ENCODE peak calls at places on chromosomes 16 and 17, in nine cellular contexts. M, D, G, R, H, Q, J, F and E are unnamed samples.

GRCh38 chr16:85006639-85007038 is 4.7 kb downstream of the ZDHHC7 start:
- DNase-seq in M (no peak), D (no peak), G (no peak), R (no peak), H (no peak), Q (no peak), J (no peak), F (no peak), E (no peak)

GRCh38 chr17:81391964-81392908 is 3.0 kb upstream of the BAHCC1 start:
- DNase-seq in M (no peak), D (peak; percentile 81), G (no peak), R (peak; percentile 81), H (no peak), Q (no peak), J (no peak), F (no peak), E (no peak)

GRCh38 chr17:48615212-48615962 is at the start of gene HOXB8:
- DNase-seq in M (no peak), D (no peak), G (no peak), R (no peak), H (no peak), Q (no peak), J (no peak), F (no peak), E (no peak)

GRCh38 chr17:43418441-43419374 is 19.9 kb downstream of the ARL4D start:
- DNase-seq in M (peak; percentile 75), D (peak; percentile 79), G (no peak), R (peak; percentile 66), H (no peak), Q (peak; percentile 79), J (peak; percentile 85), F (peak; percentile 98), E (peak; percentile 88)

GRCh38 chr16:74608381-74608780 is 1.5 kb upstream of the GLG1 start:
- DNase-seq in M (no peak), D (no peak), G (no peak), R (no peak), H (no peak), Q (peak; percentile 33), J (no peak), F (no peak), E (no peak)

GRCh38 chr17:731943-732787 is at the start of gene TLCD3A:
- DNase-seq in M (peak; percentile 67), D (peak; percentile 60), G (peak; percentile 58), R (peak; percentile 77), H (peak; percentile 63), Q (peak; percentile 77), J (peak; percentile 68), F (peak; percentile 79), E (peak; percentile 89)

GRCh38 chr16:11263737-11264136 is 5.4 kb downstream of the TNP2 start:
- DNase-seq in M (no peak), D (no peak), G (peak; percentile 66), R (no peak), H (no peak), Q (no peak), J (no peak), F (no peak), E (no peak)

GRCh38 chr16:28292731-28293588 is 635 bp downstream of the SBK1 start:
- DNase-seq in M (no peak), D (no peak), G (no peak), R (no peak), H (no peak), Q (no peak), J (no peak), F (no peak), E (peak; percentile 95)

GRCh38 chr16:70529051-70529777 is 5.6 kb downstream of the SF3B3 start:
- DNase-seq in M (no peak), D (peak; percentile 73), G (peak; percentile 37), R (no peak), H (no peak), Q (no peak), J (no peak), F (peak; percentile 70), E (no peak)

GRCh38 chr17:15261818-15262290 is 3.3 kb downstream of the PMP22 start:
- DNase-seq in M (peak; percentile 12), D (no peak), G (no peak), R (no peak), H (peak; percentile 30), Q (no peak), J (no peak), F (no peak), E (peak; percentile 80)

GRCh38 chr17:28898261-28898955 is 875 bp upstream of the FLOT2 start:
- DNase-seq in M (no peak), D (no peak), G (no peak), R (no peak), H (no peak), Q (peak; percentile 54), J (no peak), F (no peak), E (peak; percentile 55)

GRCh38 chr17:10668771-10669170 is 11.7 kb upstream of the MYH3 start:
- DNase-seq in M (no peak), D (peak; percentile 10), G (no peak), R (no peak), H (no peak), Q (no peak), J (no peak), F (peak; percentile 19), E (no peak)

GRCh38 chr16:86064431-86065250 is 165.7 kb downstream of the IRF8 start:
- DNase-seq in M (no peak), D (no peak), G (no peak), R (no peak), H (no peak), Q (no peak), J (no peak), F (no peak), E (no peak)

GRCh38 chr16:81586976-81587625 is 142.5 kb downstream of the CMIP start:
- DNase-seq in M (no peak), D (no peak), G (no peak), R (no peak), H (no peak), Q (no peak), J (no peak), F (no peak), E (no peak)

GRCh38 chr17:348692-349425 is 3.7 kb downstream of the RPH3AL start:
- DNase-seq in M (no peak), D (no peak), G (no peak), R (no peak), H (no peak), Q (peak; percentile 72), J (peak; percentile 87), F (peak; percentile 32), E (no peak)

GRCh38 chr16:77273-77806 is 685 bp upstream of the MPG start:
- DNase-seq in M (peak; percentile 60), D (peak; percentile 81), G (peak; percentile 76), R (peak; percentile 64), H (peak; percentile 62), Q (no peak), J (no peak), F (peak; percentile 62), E (peak; percentile 85)

GRCh38 chr16:10569629-10570028 is 10.8 kb downstream of the EMP2 start:
- DNase-seq in M (no peak), D (no peak), G (no peak), R (no peak), H (no peak), Q (no peak), J (no peak), F (no peak), E (no peak)

GRCh38 chr16:15928261-15929104 is 20.9 kb upstream of the ABCC1 start:
- DNase-seq in M (no peak), D (no peak), G (no peak), R (no peak), H (no peak), Q (no peak), J (no peak), F (no peak), E (no peak)

GRCh38 chr16:77158293-77158692 is 32.7 kb upstream of the MON1B start:
- DNase-seq in M (no peak), D (no peak), G (no peak), R (no peak), H (no peak), Q (no peak), J (no peak), F (no peak), E (no peak)

GRCh38 chr17:66326476-66327047 is 24.1 kb downstream of the PRKCA start:
- DNase-seq in M (peak; percentile 74), D (no peak), G (no peak), R (no peak), H (no peak), Q (no peak), J (no peak), F (no peak), E (no peak)

GRCh38 chr16:87043273-87044030 is 273.7 kb downstream of the C16orf95 start:
- DNase-seq in M (no peak), D (peak; percentile 22), G (no peak), R (no peak), H (peak; percentile 33), Q (no peak), J (no peak), F (no peak), E (no peak)

GRCh38 chr16:27235055-27235937 is 32.0 kb downstream of the KDM8 start:
- DNase-seq in M (peak; percentile 79), D (peak; percentile 97), G (peak; percentile 83), R (peak; percentile 83), H (peak; percentile 89), Q (peak; percentile 96), J (peak; percentile 94), F (peak; percentile 76), E (peak; percentile 76)

GRCh38 chr16:88974641-88975215 is 2.3 kb downstream of the CBFA2T3 start:
- DNase-seq in M (no peak), D (no peak), G (no peak), R (no peak), H (no peak), Q (no peak), J (no peak), F (no peak), E (no peak)
- H3K4me3 ChIP-seq in M (no peak overlapping the region), D (no peak overlapping the region), G (peak overlapping the region; percentile 84), R (no peak overlapping the region), H (no peak overlapping the region), Q (no peak overlapping the region), J (no peak overlapping the region), F (no peak overlapping the region), E (no peak overlapping the region)

GRCh38 chr16:89202422-89203215 is 2.3 kb upstream of the SLC22A31 start:
- DNase-seq in M (no peak), D (no peak), G (no peak), R (no peak), H (no peak), Q (no peak), J (no peak), F (no peak), E (peak; percentile 52)
- TF ChIP-seq CTCF in M (no peak), D (no peak), G (no peak), R (no peak), H (no peak), Q (no peak), J (no peak), F (no peak), E (no peak)

GRCh38 chr17:77287432-77288068 is 146.8 kb downstream of the SEC14L1 start:
- DNase-seq in M (peak; percentile 62), D (peak; percentile 94), G (no peak), R (no peak), H (peak; percentile 64), Q (no peak), J (peak; percentile 96), F (peak; percentile 83), E (peak; percentile 84)
- H3K4me3 ChIP-seq in M (no peak overlapping the region), D (no peak overlapping the region), G (no peak overlapping the region), R (no peak overlapping the region), H (no peak overlapping the region), Q (peak overlapping the region; percentile 6), J (no peak overlapping the region), F (peak overlapping the region; percentile 24), E (no peak overlapping the region)

DNA sequence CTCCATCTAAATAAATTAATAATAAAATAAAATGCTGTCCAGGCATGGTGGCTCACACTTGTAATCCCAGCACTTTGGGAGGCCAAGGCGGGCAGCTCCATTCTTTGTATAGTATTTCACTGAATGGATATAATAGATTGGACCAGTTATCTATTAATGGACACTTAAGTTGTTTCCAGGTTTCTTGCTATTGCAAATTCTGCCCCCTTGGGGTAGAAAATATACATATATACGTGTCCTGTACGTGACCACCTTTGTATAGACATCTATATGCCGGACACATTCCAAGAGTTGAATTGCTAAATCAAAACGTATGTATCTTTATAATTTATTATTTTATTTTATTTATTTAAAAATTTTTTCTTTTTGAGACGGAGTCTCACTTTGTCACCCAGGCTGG is 3.9 kb upstream of the EXOC7 start:
- DNase-seq in M (no peak), D (peak; percentile 27), G (peak; percentile 35), R (no peak), H (no peak), Q (no peak), J (no peak), F (peak; percentile 39), E (no peak)
- TF ChIP-seq CTCF in M (peak; percentile 48), D (peak; percentile 17), G (no peak), R (no peak), H (no peak), Q (no peak), J (no peak), F (no peak), E (peak; percentile 46)